ENCODE peak calls at places on chromosomes 3 and 15, in eight cellular contexts. V is spleen; M is AG10803; N is mucosa of gallbladder; F is iris pigment epithelial cell; A is HCT116; E is cardiac septum; T is CD4-positive, alpha-beta memory T cell. Q is an unnamed sample.

GRCh38 chr3:187252311-187252710 is 39.2 kb downstream of the MASP1 start:
- DNase-seq in M (no peak), N (no peak), A (no peak), E (no peak), F (no peak), V (no peak), T (no peak), Q (no peak)

GRCh38 chr3:127590282-127590592 is 296 bp downstream of the TPRA1 start:
- DNase-seq in T (no peak), V (no peak), A (no peak), E (no peak), F (peak), M (no peak), N (peak), Q (no peak)

GRCh38 chr3:14507345-14507741 is 32.8 kb downstream of the GRIP2 start:
- DNase-seq in F (no peak), T (no peak), V (no peak), E (peak), N (no peak), M (no peak), A (no peak), Q (no peak)

GRCh38 chr15:75930866-75931265 is 27.2 kb downstream of the FBXO22 start:
- DNase-seq in N (no peak), A (no peak), M (no peak), E (no peak), F (peak), T (no peak), V (no peak), Q (no peak)

GRCh38 chr3:159672728-159673471 is 315.7 kb upstream of the IL12A start:
- DNase-seq in T (no peak), F (peak), A (no peak), V (no peak), E (no peak), M (no peak), N (no peak), Q (peak)

GRCh38 chr15:100123611-100124010 is 218.2 kb downstream of the ADAMTS17 start:
- DNase-seq in N (no peak), F (no peak), T (no peak), M (no peak), A (no peak), E (no peak), V (peak), Q (no peak)

GRCh38 chr3:106824856-106825255 is 552.4 kb upstream of the CCDC54 start:
- DNase-seq in T (no peak), A (peak), N (peak), E (no peak), F (peak), V (no peak), M (peak), Q (peak)

GRCh38 chr3:125340121-125340520 is 35.0 kb downstream of the ZNF148 start:
- DNase-seq in T (no peak), N (no peak), V (no peak), F (no peak), A (no peak), M (no peak), E (no peak), Q (no peak)

GRCh38 chr3:137764001-137764433 is at the start of gene SOX14:
- DNase-seq in T (no peak), V (no peak), M (no peak), N (no peak), F (no peak), A (peak), E (no peak), Q (no peak)

GRCh38 chr3:50673937-50674336 is 790 bp upstream of the DOCK3 start:
- DNase-seq in T (no peak), E (no peak), A (no peak), V (no peak), N (no peak), F (no peak), M (no peak), Q (no peak)

GRCh38 chr15:63506537-63507035 is 2.2 kb downstream of the USP3 start:
- DNase-seq in T (peak), V (no peak), F (peak), E (no peak), N (no peak), M (peak), A (no peak), Q (peak)

GRCh38 chr3:8238434-8238833 is 263.2 kb upstream of the LMCD1 start:
- DNase-seq in N (no peak), A (no peak), T (no peak), E (no peak), V (no peak), F (no peak), M (no peak), Q (no peak)

GRCh38 chr3:55407426-55407820 is 79.7 kb downstream of the WNT5A start:
- DNase-seq in F (no peak), N (no peak), T (no peak), E (no peak), V (no peak), A (no peak), M (no peak), Q (no peak)

GRCh38 chr3:171013822-171014748 is 12.4 kb downstream of the SLC2A2 start:
- DNase-seq in M (no peak), A (no peak), T (no peak), F (peak), N (no peak), E (no peak), V (no peak), Q (no peak)

GRCh38 chr15:90603893-90604292 is 74.2 kb downstream of the CRTC3 start:
- DNase-seq in F (peak), T (peak), E (no peak), M (peak), A (no peak), N (no peak), V (peak), Q (peak)

GRCh38 chr3:12034440-12034839 is 30.3 kb downstream of the SYN2 start:
- DNase-seq in M (no peak), V (no peak), T (no peak), N (no peak), F (no peak), E (no peak), A (no peak), Q (no peak)